ENCODE peak calls at places on chromosome 20, in nine cellular contexts. Z is AG04449; B is H9; C is right lobe of liver; U is fibroblast of lung; R is HCT116; N is CD8-positive, alpha-beta T cell; G is psoas muscle; K is IMR-90. O is an unnamed sample.

GRCh38 chr20:53291548-53291947 is 302.1 kb downstream of the ZNF217 start:
- DNase-seq in Z (no peak), B (peak), C (no peak), U (no peak), R (peak), N (no peak), G (no peak), K (no peak), O (no peak)

GRCh38 chr20:57250607-57251343 is 15.7 kb downstream of the BMP7 start:
- DNase-seq in Z (no peak), B (no peak), C (no peak), U (peak), R (no peak), N (no peak), G (no peak), K (no peak), O (no peak)

GRCh38 chr20:3932277-3933073 is 43.3 kb downstream of the PANK2 start:
- DNase-seq in Z (no peak), B (no peak), C (no peak), U (no peak), R (no peak), N (no peak), G (no peak), K (peak), O (no peak)

GRCh38 chr20:2692886-2693285 is 306 bp downstream of the EBF4 start:
- DNase-seq in Z (no peak), B (no peak), C (no peak), U (no peak), R (no peak), N (no peak), G (no peak), K (no peak), O (no peak)

GRCh38 chr20:24958506-24959385 is 9.7 kb downstream of the CST7 start:
- DNase-seq in Z (no peak), B (peak), C (no peak), U (no peak), R (no peak), N (no peak), G (no peak), K (no peak), O (peak)

GRCh38 chr20:62603021-62603906 is 39.0 kb upstream of the SLCO4A1 start:
- DNase-seq in Z (no peak), B (no peak), C (peak), U (peak), R (no peak), N (peak), G (peak), K (peak), O (peak)

GRCh38 chr20:49787371-49788357 is 25.0 kb upstream of the SLC9A8 start:
- DNase-seq in Z (no peak), B (no peak), C (no peak), U (no peak), R (no peak), N (no peak), G (no peak), K (no peak), O (no peak)

GRCh38 chr20:24109008-24109407 is 120.4 kb upstream of the GGTLC1 start:
- DNase-seq in Z (no peak), B (peak), C (no peak), U (no peak), R (no peak), N (peak), G (no peak), K (no peak), O (no peak)

GRCh38 chr20:5120189-5120484 is 379 bp upstream of the PCNA start:
- DNase-seq in Z (no peak), B (no peak), C (no peak), U (no peak), R (no peak), N (no peak), G (no peak), K (no peak), O (no peak)

GRCh38 chr20:48928832-48929725 is 7.6 kb downstream of the ARFGEF2 start:
- DNase-seq in Z (peak), B (no peak), C (no peak), U (peak), R (no peak), N (no peak), G (no peak), K (peak), O (no peak)

GRCh38 chr20:37407573-37408002 is 61.6 kb downstream of the SRC start:
- DNase-seq in Z (no peak), B (no peak), C (no peak), U (peak), R (no peak), N (no peak), G (peak), K (no peak), O (no peak)

GRCh38 chr20:10856237-10856636 is 182.4 kb upstream of the JAG1 start:
- DNase-seq in Z (no peak), B (no peak), C (no peak), U (peak), R (no peak), N (no peak), G (no peak), K (no peak), O (no peak)

GRCh38 chr20:48687097-48687800 is 140.6 kb downstream of the PREX1 start:
- DNase-seq in Z (no peak), B (no peak), C (peak), U (no peak), R (no peak), N (no peak), G (no peak), K (no peak), O (no peak)

GRCh38 chr20:24977797-24978196 is 14.8 kb downstream of the APMAP start:
- DNase-seq in Z (no peak), B (no peak), C (peak), U (no peak), R (no peak), N (no peak), G (no peak), K (no peak), O (no peak)

GRCh38 chr20:63064310-63064709 is 57.5 kb upstream of the BHLHE23 start:
- DNase-seq in Z (no peak), B (peak), C (peak), U (no peak), R (no peak), N (no peak), G (no peak), K (no peak), O (peak)

GRCh38 chr20:48683467-48684175 is 144.2 kb downstream of the PREX1 start:
- DNase-seq in Z (no peak), B (no peak), C (peak), U (no peak), R (no peak), N (no peak), G (no peak), K (no peak), O (no peak)

GRCh38 chr20:39986231-39986904 is 702.7 kb downstream of the MAFB start:
- DNase-seq in Z (peak), B (no peak), C (peak), U (peak), R (no peak), N (no peak), G (peak), K (peak), O (no peak)

GRCh38 chr20:50534567-50534966 is 24.4 kb downstream of the PTPN1 start:
- DNase-seq in Z (peak), B (no peak), C (no peak), U (peak), R (no peak), N (no peak), G (peak), K (peak), O (no peak)

GRCh38 chr20:6388666-6389197 is 265.9 kb upstream of the FERMT1 start:
- DNase-seq in Z (no peak), B (no peak), C (no peak), U (peak), R (no peak), N (no peak), G (no peak), K (no peak), O (no peak)

GRCh38 chr20:63206878-63207277 is 9.1 kb downstream of the YTHDF1 start:
- DNase-seq in Z (no peak), B (no peak), C (no peak), U (peak), R (no peak), N (no peak), G (no peak), K (peak), O (no peak)

GRCh38 chr20:62942456-62942855 is 4.5 kb downstream of the GID8 start:
- DNase-seq in Z (no peak), B (no peak), C (no peak), U (no peak), R (no peak), N (no peak), G (no peak), K (no peak), O (no peak)

GRCh38 chr20:64180673-64181072 is 16.4 kb downstream of the MYT1 start:
- DNase-seq in Z (no peak), B (no peak), C (no peak), U (no peak), R (no peak), N (no peak), G (no peak), K (no peak), O (peak)

GRCh38 chr20:46558511-46558959 is 8.1 kb upstream of the OCSTAMP start:
- DNase-seq in Z (peak), B (no peak), C (no peak), U (peak), R (no peak), N (no peak), G (peak), K (peak), O (no peak)

GRCh38 chr20:3729378-3729777 is 3.1 kb upstream of the HSPA12B start:
- DNase-seq in Z (no peak), B (peak), C (no peak), U (no peak), R (no peak), N (no peak), G (no peak), K (no peak), O (no peak)

GRCh38 chr20:38060536-38060935 is 27.0 kb downstream of the RPRD1B start:
- DNase-seq in Z (no peak), B (peak), C (no peak), U (peak), R (no peak), N (no peak), G (no peak), K (peak), O (no peak)

GRCh38 chr20:63463400-63464288 is 8.8 kb downstream of the KCNQ2 start:
- DNase-seq in Z (no peak), B (no peak), C (no peak), U (peak), R (no peak), N (no peak), G (no peak), K (no peak), O (no peak)

GRCh38 chr20:32333988-32334885 is 23.9 kb upstream of the ASXL1 start:
- DNase-seq in Z (no peak), B (no peak), C (peak), U (peak), R (no peak), N (peak), G (peak), K (no peak), O (peak)

GRCh38 chr20:53903652-53903987 is 166.8 kb downstream of the BCAS1 start:
- DNase-seq in Z (no peak), B (no peak), C (no peak), U (no peak), R (no peak), N (no peak), G (no peak), K (no peak), O (peak)

GRCh38 chr20:49132995-49133451 is 55.1 kb downstream of the STAU1 start:
- DNase-seq in Z (peak), B (peak), C (no peak), U (peak), R (peak), N (peak), G (no peak), K (peak), O (no peak)

GRCh38 chr20:19374066-19374615 is 161.7 kb downstream of the SLC24A3 start:
- DNase-seq in Z (no peak), B (no peak), C (no peak), U (no peak), R (no peak), N (no peak), G (no peak), K (no peak), O (no peak)

GRCh38 chr20:37362231-37362792 is 16.4 kb downstream of the SRC start:
- DNase-seq in Z (no peak), B (no peak), C (peak), U (no peak), R (no peak), N (no peak), G (no peak), K (no peak), O (peak)

GRCh38 chr20:51500311-51500710 is 42.2 kb downstream of the NFATC2 start:
- DNase-seq in Z (no peak), B (no peak), C (no peak), U (peak), R (no peak), N (peak), G (no peak), K (no peak), O (peak)

GRCh38 chr20:32203556-32204484 is 3.7 kb downstream of the PLAGL2 start:
- DNase-seq in Z (no peak), B (no peak), C (no peak), U (peak), R (no peak), N (no peak), G (no peak), K (no peak), O (no peak)

GRCh38 chr20:58566981-58567380 is 51.8 kb upstream of the APCDD1L start:
- DNase-seq in Z (no peak), B (no peak), C (no peak), U (no peak), R (no peak), N (no peak), G (no peak), K (no peak), O (no peak)

GRCh38 chr20:37200376-37200775 is 21.0 kb upstream of the MROH8 start:
- DNase-seq in Z (no peak), B (no peak), C (no peak), U (no peak), R (no peak), N (no peak), G (no peak), K (no peak), O (no peak)

GRCh38 chr20:42027746-42028268 is 409.6 kb upstream of the CHD6 start:
- DNase-seq in Z (no peak), B (no peak), C (no peak), U (no peak), R (no peak), N (no peak), G (no peak), K (no peak), O (no peak)
- TF ChIP-seq CTCF in Z (no peak), B (peak), C (no peak), U (no peak), R (no peak), N (no peak), G (no peak), K (no peak), O (no peak)

GRCh38 chr20:21027569-21027968 is 78.6 kb downstream of the LINC00237 start:
- DNase-seq in Z (no peak), B (peak), C (no peak), U (no peak), R (peak), N (no peak), G (no peak), K (no peak), O (no peak)
- TF ChIP-seq CTCF in Z (no peak), B (peak), C (no peak), U (no peak), R (no peak), N (no peak), G (no peak), K (no peak), O (no peak)

GRCh38 chr20:33667245-33668086 is 723 bp downstream of the ACTL10 start:
- DNase-seq in Z (no peak), B (peak), C (peak), U (peak), R (no peak), N (peak), G (peak), K (peak), O (no peak)
- TF ChIP-seq CTCF in Z (no peak), B (no peak), C (no peak), U (no peak), R (no peak), N (peak), G (no peak), K (no peak), O (peak)

DNA sequence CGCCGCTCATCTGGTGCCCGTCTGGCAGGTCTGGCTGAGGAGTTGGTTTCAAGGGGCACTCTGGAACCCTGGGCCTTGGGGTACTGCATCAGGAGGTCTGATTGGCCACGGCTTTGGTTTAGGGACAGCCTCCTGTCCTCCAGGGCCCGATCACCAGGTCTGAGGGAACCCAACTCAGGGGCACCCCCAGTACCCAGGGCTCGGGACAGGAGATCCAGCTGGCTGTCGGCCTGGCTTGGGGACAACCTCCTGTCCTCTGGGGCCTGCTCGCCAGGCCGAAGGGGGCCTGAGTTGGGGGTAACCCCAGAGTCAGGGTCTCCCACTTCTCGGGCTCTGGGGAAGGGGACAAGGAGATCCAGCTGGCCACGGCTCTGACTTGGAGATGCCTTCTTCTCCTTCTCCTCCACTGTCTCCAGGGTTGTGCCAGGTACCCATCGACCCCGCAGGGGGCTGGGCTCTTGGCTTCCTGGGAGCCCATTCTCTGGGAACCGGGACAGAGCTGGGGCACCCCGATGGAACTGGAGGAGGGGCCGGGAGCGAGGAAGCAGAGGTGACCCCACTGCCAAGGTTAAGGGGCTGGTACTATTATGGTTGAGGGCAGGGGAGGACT is 2.4 kb upstream of the EIF6 start:
- DNase-seq in Z (no peak), B (no peak), C (no peak), U (no peak), R (no peak), N (no peak), G (no peak), K (no peak), O (no peak)
- TF ChIP-seq CTCF in Z (no peak), B (no peak), C (no peak), U (no peak), R (no peak), N (no peak), G (no peak), K (no peak), O (no peak)

O was measured in CD14-positive monocyte.